ENCODE peak calls at places on chromosomes 2 and 18, in eight cellular contexts. R, V, M, O, K, J, B and U are unnamed samples.

GRCh38 chr2:227106845-227107759 is 56.9 kb downstream of the COL4A4 start:
- DNase-seq in R (peak), V (peak), M (peak), O (peak), K (peak), J (peak), B (peak), U (peak)

GRCh38 chr2:214076527-214076926 is 334.3 kb upstream of the VWC2L start:
- DNase-seq in R (no peak), V (no peak), M (no peak), O (peak), K (no peak), J (no peak), B (peak), U (no peak)

GRCh38 chr2:152425765-152426710 is 91.1 kb downstream of the FMNL2 start:
- DNase-seq in R (no peak), V (no peak), M (no peak), O (peak), K (no peak), J (no peak), B (no peak), U (no peak)

GRCh38 chr18:49456794-49457193 is 3.7 kb downstream of the DYM start:
- DNase-seq in R (no peak), V (no peak), M (no peak), O (peak), K (no peak), J (no peak), B (peak), U (no peak)

GRCh38 chr2:165157160-165157559 is 46.7 kb downstream of the SCN3A start:
- DNase-seq in R (no peak), V (no peak), M (no peak), O (no peak), K (no peak), J (no peak), B (no peak), U (no peak)

GRCh38 chr2:226873051-226873620 is 37.3 kb downstream of the RHBDD1 start:
- DNase-seq in R (no peak), V (no peak), M (no peak), O (peak), K (no peak), J (no peak), B (no peak), U (no peak)

GRCh38 chr2:201467666-201468065 is 16.1 kb downstream of the STRADB start:
- DNase-seq in R (no peak), V (no peak), M (no peak), O (peak), K (no peak), J (no peak), B (no peak), U (no peak)

GRCh38 chr2:126175222-126175621 is 480.7 kb upstream of the GYPC start:
- DNase-seq in R (no peak), V (no peak), M (no peak), O (no peak), K (no peak), J (no peak), B (no peak), U (no peak)

GRCh38 chr2:237421542-237422047 is 7.6 kb upstream of the COL6A3 start:
- DNase-seq in R (peak), V (no peak), M (peak), O (peak), K (peak), J (peak), B (peak), U (peak)

GRCh38 chr18:8366656-8367055 is 242.6 kb upstream of the RAB12 start:
- DNase-seq in R (no peak), V (peak), M (no peak), O (no peak), K (no peak), J (no peak), B (no peak), U (peak)

GRCh38 chr18:650428-650858 is 7.0 kb upstream of the TYMS start:
- DNase-seq in R (no peak), V (no peak), M (peak), O (no peak), K (no peak), J (no peak), B (no peak), U (no peak)

GRCh38 chr2:24818721-24819167 is 25.5 kb downstream of the CENPO start:
- DNase-seq in R (no peak), V (no peak), M (no peak), O (peak), K (no peak), J (no peak), B (no peak), U (peak)